ENCODE peak calls at places on chromosome 16, in ten cellular contexts. N is non-pigmented ciliary epithelial cell; M is spleen; C is right lobe of liver; X is iPS DF 6.9; I is iris pigment epithelial cell; F is HT-29; E is cardiac fibroblast; T is mesendoderm; L is stimulated activated CD4-positive, alpha-beta T cell treated with anti-CD3 and anti-CD28 coated beads, Interleukin-4, amount 100 ng/mL, for 48 hours. J is an unnamed sample.

GRCh38 chr16:4733211-4733742 is 794 bp downstream of the ANKS3 start:
- DNase-seq in N (no peak), M (no peak), C (no peak), X (no peak), I (no peak), F (peak; percentile 7), E (no peak), T (no peak), L (no peak), J (no peak)

GRCh38 chr16:4388275-4389021 is 16.8 kb downstream of the VASN start:
- DNase-seq in N (no peak), M (no peak), C (no peak), X (no peak), I (no peak), F (no peak), E (peak; percentile 48), T (peak; percentile 85), L (no peak), J (peak; percentile 49)

GRCh38 chr16:17518441-17518840 is 47.7 kb upstream of the XYLT1 start:
- DNase-seq in N (no peak), M (no peak), C (no peak), X (no peak), I (peak; percentile 13), F (no peak), E (no peak), T (no peak), L (no peak), J (no peak)

GRCh38 chr16:88436796-88437195 is 16.3 kb upstream of the ZFPM1 start:
- DNase-seq in N (no peak), M (no peak), C (no peak), X (no peak), I (no peak), F (no peak), E (no peak), T (no peak), L (no peak), J (no peak)

GRCh38 chr16:56625140-56625942 is at the start of gene MT1E:
- DNase-seq in N (no peak), M (no peak), C (peak; percentile 92), X (no peak), I (peak; percentile 85), F (peak; percentile 92), E (peak; percentile 84), T (peak; percentile 70), L (peak; percentile 67), J (peak; percentile 94)

GRCh38 chr16:68351991-68352431 is 41.2 kb downstream of the PRMT7 start:
- DNase-seq in N (no peak), M (no peak), C (no peak), X (no peak), I (no peak), F (peak; percentile 72), E (no peak), T (no peak), L (no peak), J (no peak)

GRCh38 chr16:90019543-90020259 is 445 bp upstream of the DBNDD1 start:
- DNase-seq in N (peak; percentile 73), M (peak; percentile 84), C (no peak), X (no peak), I (peak; percentile 87), F (peak; percentile 30), E (peak; percentile 11), T (peak; percentile 75), L (peak; percentile 35), J (peak; percentile 40)

GRCh38 chr16:15803608-15804007 is 53.2 kb downstream of the MYH11 start:
- DNase-seq in N (no peak), M (peak; percentile 31), C (no peak), X (no peak), I (no peak), F (no peak), E (no peak), T (no peak), L (no peak), J (no peak)

GRCh38 chr16:53219795-53220194 is 165.0 kb downstream of the CHD9 start:
- DNase-seq in N (no peak), M (no peak), C (no peak), X (no peak), I (peak; percentile 72), F (no peak), E (peak; percentile 54), T (no peak), L (no peak), J (no peak)

GRCh38 chr16:83420206-83420760 is 387.5 kb upstream of the HSBP1 start:
- DNase-seq in N (no peak), M (no peak), C (no peak), X (no peak), I (peak; percentile 50), F (peak; percentile 56), E (peak; percentile 53), T (peak; percentile 34), L (no peak), J (peak; percentile 46)

GRCh38 chr16:64878964-64879363 is 242.9 kb downstream of the CDH11 start:
- DNase-seq in N (no peak), M (no peak), C (no peak), X (no peak), I (no peak), F (no peak), E (no peak), T (no peak), L (no peak), J (no peak)

GRCh38 chr16:81405702-81406113 is 38.9 kb upstream of the CMIP start:
- DNase-seq in N (peak; percentile 96), M (no peak), C (no peak), X (no peak), I (peak; percentile 94), F (peak; percentile 91), E (peak; percentile 90), T (peak; percentile 96), L (no peak), J (peak; percentile 90)

GRCh38 chr16:80935691-80936090 is 71.0 kb downstream of the CMC2 start:
- DNase-seq in N (no peak), M (no peak), C (no peak), X (no peak), I (no peak), F (no peak), E (no peak), T (no peak), L (no peak), J (no peak)

GRCh38 chr16:51161440-51162195 is 10.5 kb upstream of the SALL1 start:
- DNase-seq in N (no peak), M (no peak), C (no peak), X (no peak), I (peak; percentile 7), F (no peak), E (peak; percentile 31), T (no peak), L (no peak), J (no peak)

GRCh38 chr16:21100447-21100846 is 50.2 kb downstream of the DNAH3 start:
- DNase-seq in N (no peak), M (no peak), C (no peak), X (no peak), I (peak; percentile 88), F (no peak), E (peak; percentile 41), T (no peak), L (no peak), J (peak; percentile 57)

GRCh38 chr16:57627184-57627871 is 1.1 kb upstream of the ADGRG1 start:
- DNase-seq in N (no peak), M (no peak), C (no peak), X (no peak), I (peak; percentile 78), F (no peak), E (peak; percentile 75), T (peak; percentile 91), L (no peak), J (peak; percentile 74)

GRCh38 chr16:68823401-68823800 is 19.9 kb upstream of the TANGO6 start:
- DNase-seq in N (peak; percentile 84), M (no peak), C (no peak), X (peak; percentile 35), I (peak; percentile 93), F (no peak), E (peak; percentile 88), T (peak; percentile 94), L (no peak), J (peak; percentile 90)

GRCh38 chr16:12613131-12613991 is 190.3 kb downstream of the CPPED1 start:
- DNase-seq in N (no peak), M (no peak), C (peak; percentile 72), X (peak; percentile 20), I (peak; percentile 47), F (peak; percentile 23), E (no peak), T (peak; percentile 93), L (peak; percentile 38), J (no peak)

GRCh38 chr16:66315210-66315825 is 51.2 kb upstream of the CDH5 start:
- DNase-seq in N (peak; percentile 20), M (peak; percentile 68), C (peak; percentile 72), X (peak; percentile 66), I (peak; percentile 69), F (peak; percentile 75), E (peak; percentile 87), T (peak; percentile 81), L (peak; percentile 38), J (peak; percentile 90)

GRCh38 chr16:9241177-9241576 is 149.7 kb downstream of the HAPSTR1 start:
- DNase-seq in N (no peak), M (no peak), C (peak; percentile 81), X (no peak), I (no peak), F (no peak), E (no peak), T (no peak), L (no peak), J (no peak)

GRCh38 chr16:11135167-11135973 is 120.6 kb downstream of the SOCS1 start:
- DNase-seq in N (no peak), M (no peak), C (no peak), X (no peak), I (no peak), F (no peak), E (peak; percentile 61), T (no peak), L (no peak), J (peak; percentile 60)

GRCh38 chr16:3954411-3954921 is 74.0 kb upstream of the CREBBP start:
- DNase-seq in N (no peak), M (no peak), C (no peak), X (no peak), I (no peak), F (no peak), E (peak; percentile 51), T (no peak), L (no peak), J (no peak)

GRCh38 chr16:21644674-21645073 is 7.7 kb downstream of the IGSF6 start:
- DNase-seq in N (no peak), M (no peak), C (no peak), X (no peak), I (no peak), F (no peak), E (no peak), T (no peak), L (no peak), J (no peak)

GRCh38 chr16:67147437-67148140 is 3.2 kb downstream of the B3GNT9 start:
- DNase-seq in N (no peak), M (peak; percentile 41), C (no peak), X (no peak), I (no peak), F (no peak), E (no peak), T (no peak), L (no peak), J (no peak)

GRCh38 chr16:50861926-50862325 is 120.0 kb downstream of the CYLD start:
- DNase-seq in N (peak; percentile 52), M (no peak), C (no peak), X (no peak), I (peak; percentile 39), F (no peak), E (peak; percentile 62), T (no peak), L (no peak), J (peak; percentile 38)

GRCh38 chr16:88727871-88728270 is 21.6 kb downstream of the CTU2 start:
- DNase-seq in N (no peak), M (no peak), C (no peak), X (no peak), I (no peak), F (no peak), E (no peak), T (no peak), L (no peak), J (no peak)

GRCh38 chr16:77896357-77896972 is 108.1 kb downstream of the VAT1L start:
- DNase-seq in N (no peak), M (no peak), C (no peak), X (no peak), I (peak; percentile 31), F (no peak), E (peak; percentile 23), T (peak; percentile 36), L (no peak), J (no peak)

GRCh38 chr16:89378947-89379771 is 111.2 kb downstream of the ANKRD11 start:
- DNase-seq in N (no peak), M (no peak), C (no peak), X (no peak), I (no peak), F (no peak), E (no peak), T (no peak), L (no peak), J (peak; percentile 52)